ENCODE peak calls at places on chromosome 21, in five cellular contexts. L, Z, S, W and G are unnamed samples.

GRCh38 chr21:44065428-44065827 is 41.8 kb upstream of the PWP2 start:
- DNase-seq in W (no peak), S (no peak), L (no peak), Z (no peak), G (no peak)

GRCh38 chr21:18153063-18153462 is 91.6 kb upstream of the CHODL start:
- DNase-seq in W (no peak), Z (no peak), L (peak; percentile 5), S (no peak), G (no peak)

GRCh38 chr21:18443686-18444085 is 40.1 kb upstream of the TMPRSS15 start:
- DNase-seq in S (no peak), Z (no peak), W (no peak), L (no peak), G (no peak)

GRCh38 chr21:27346041-27346448 is 379.2 kb upstream of the ADAMTS5 start:
- DNase-seq in S (no peak), W (no peak), L (no peak), Z (no peak), G (no peak)

GRCh38 chr21:30831194-30831765 is 1.7 kb upstream of the KRTAP7-1 start:
- DNase-seq in Z (no peak), S (peak; percentile 2), W (no peak), L (peak; percentile 40), G (no peak)

GRCh38 chr21:36461918-36462486 is 17.9 kb downstream of the CLDN14 start:
- DNase-seq in W (no peak), L (no peak), S (no peak), Z (no peak), G (no peak)

GRCh38 chr21:44368711-44369446 is 15.5 kb downstream of the TRPM2 start:
- DNase-seq in W (no peak), L (no peak), Z (no peak), S (no peak), G (no peak)

GRCh38 chr21:36059823-36060158 is 535 bp downstream of the SETD4 start:
- DNase-seq in Z (peak; percentile 43), W (peak; percentile 17), L (peak; percentile 58), S (no peak), G (no peak)

GRCh38 chr21:23014021-23014420 is 2015.8 kb downstream of the NCAM2 start:
- DNase-seq in Z (no peak), S (no peak), W (no peak), L (no peak), G (no peak)

GRCh38 chr21:14880922-14881321 is 183.9 kb downstream of the NRIP1 start:
- DNase-seq in L (no peak), W (no peak), S (no peak), Z (no peak), G (no peak)

GRCh38 chr21:15252437-15252836 is 187.6 kb upstream of the NRIP1 start:
- DNase-seq in L (no peak), Z (no peak), W (no peak), S (no peak), G (no peak)

GRCh38 chr21:37249112-37249904 is 17.8 kb downstream of the VPS26C start:
- DNase-seq in W (no peak), L (no peak), Z (no peak), S (no peak), G (no peak)

GRCh38 chr21:28154121-28154520 is 838.6 kb downstream of the LTN1 start:
- DNase-seq in S (no peak), L (no peak), W (no peak), Z (no peak), G (no peak)

GRCh38 chr21:26280715-26281310 is 110.2 kb upstream of the APP start:
- DNase-seq in W (no peak), S (peak; percentile 9), Z (no peak), L (peak; percentile 87), G (no peak)

GRCh38 chr21:37337831-37338230 is 28.7 kb upstream of the DYRK1A start:
- DNase-seq in L (no peak), Z (no peak), W (no peak), S (no peak), G (no peak)

GRCh38 chr21:16910435-16911165 is 602.2 kb upstream of the CXADR start:
- DNase-seq in Z (no peak), L (no peak), W (no peak), S (no peak), G (no peak)

GRCh38 chr21:24224411-24224810 is 1382.9 kb downstream of the MRPL39 start:
- DNase-seq in L (no peak), S (no peak), W (no peak), Z (no peak), G (no peak)

GRCh38 chr21:23740463-23740862 is 1866.8 kb downstream of the MRPL39 start:
- DNase-seq in L (no peak), W (no peak), Z (no peak), S (no peak), G (no peak)

GRCh38 chr21:37358392-37358791 is 8.2 kb upstream of the DYRK1A start:
- DNase-seq in S (no peak), L (no peak), W (no peak), Z (no peak), G (no peak)

GRCh38 chr21:39843483-39843882 is 23.8 kb upstream of the PCP4 start:
- DNase-seq in L (no peak), S (no peak), W (no peak), Z (no peak), G (no peak)

GRCh38 chr21:32364387-32364786 is 28.4 kb downstream of the URB1 start:
- DNase-seq in L (no peak), Z (peak; percentile 37), W (no peak), S (no peak), G (no peak)

GRCh38 chr21:36613064-36613463 is 85.9 kb upstream of the SIM2 start:
- DNase-seq in L (no peak), S (no peak), W (no peak), Z (no peak), G (no peak)

GRCh38 chr21:10430007-10430406 is 91.4 kb upstream of the TPTE start:
- DNase-seq in W (no peak), L (no peak), S (no peak), Z (no peak), G (no peak)

GRCh38 chr21:25383545-25383944 is 223.7 kb downstream of the MRPL39 start:
- DNase-seq in S (no peak), Z (no peak), L (no peak), W (no peak), G (no peak)

GRCh38 chr21:16420086-16420724 is 690.4 kb downstream of the USP25 start:
- DNase-seq in W (no peak), S (no peak), L (peak; percentile 61), Z (no peak), G (no peak)

GRCh38 chr21:38293765-38294164 is 37.0 kb downstream of the KCNJ15 start:
- DNase-seq in W (no peak), L (no peak), Z (peak; percentile 15), S (no peak), G (no peak)

GRCh38 chr21:17925000-17925610 is 105.9 kb upstream of the C21orf91 start:
- DNase-seq in S (peak; percentile 72), W (no peak), Z (no peak), L (peak; percentile 71), G (no peak)

GRCh38 chr21:22319435-22319834 is 1321.2 kb downstream of the NCAM2 start:
- DNase-seq in W (no peak), L (no peak), Z (no peak), S (no peak), G (no peak)

GRCh38 chr21:32307706-32308105 is 9.1 kb downstream of the MRAP start:
- DNase-seq in Z (no peak), W (no peak), S (no peak), L (no peak), G (no peak)

GRCh38 chr21:35860181-35860869 is 200.0 kb downstream of the SETD4 start:
- DNase-seq in S (no peak), L (no peak), W (no peak), Z (no peak), G (no peak)

GRCh38 chr21:38334866-38335265 is 78.1 kb downstream of the KCNJ15 start:
- DNase-seq in L (no peak), S (no peak), W (no peak), Z (peak; percentile 18), G (no peak)

GRCh38 chr21:25080706-25081495 is 526.4 kb downstream of the MRPL39 start:
- DNase-seq in S (no peak), Z (no peak), W (no peak), L (no peak), G (no peak)

GRCh38 chr21:39319814-39320332 is 6.4 kb upstream of the BRWD1 start:
- DNase-seq in L (no peak), S (no peak), Z (no peak), W (no peak), G (no peak)

GRCh38 chr21:42466700-42467612 is 29.1 kb downstream of the RSPH1 start:
- DNase-seq in L (no peak), S (no peak), W (no peak), Z (no peak), G (no peak)
- TF ChIP-seq CTCF in L (peak; percentile 52), S (peak; percentile 17), W (no peak), Z (peak; percentile 17), G (no peak)

GRCh38 chr21:45522381-45522780 is 19.9 kb downstream of the SLC19A1 start:
- DNase-seq in L (no peak), Z (no peak), S (no peak), W (no peak), G (no peak)
- TF ChIP-seq CTCF in L (no peak), Z (no peak), S (no peak), W (no peak), G (no peak)

GRCh38 chr21:42302292-42302650 is 12.9 kb downstream of the TFF3 start:
- DNase-seq in S (no peak), W (no peak), L (peak; percentile 47), Z (no peak), G (no peak)

GRCh38 chr21:42301371-42302291 is 13.6 kb downstream of the TFF3 start:
- DNase-seq in L (no peak), S (no peak), Z (no peak), W (no peak), G (no peak)

GRCh38 chr21:42300045-42300583 is 15.1 kb downstream of the TFF3 start:
- DNase-seq in S (no peak), Z (no peak), W (no peak), L (no peak), G (no peak)

GRCh38 chr21:42299324-42300044 is 15.7 kb downstream of the TFF3 start:
- DNase-seq in S (no peak), L (no peak), W (no peak), Z (no peak), G (no peak)

DNA sequence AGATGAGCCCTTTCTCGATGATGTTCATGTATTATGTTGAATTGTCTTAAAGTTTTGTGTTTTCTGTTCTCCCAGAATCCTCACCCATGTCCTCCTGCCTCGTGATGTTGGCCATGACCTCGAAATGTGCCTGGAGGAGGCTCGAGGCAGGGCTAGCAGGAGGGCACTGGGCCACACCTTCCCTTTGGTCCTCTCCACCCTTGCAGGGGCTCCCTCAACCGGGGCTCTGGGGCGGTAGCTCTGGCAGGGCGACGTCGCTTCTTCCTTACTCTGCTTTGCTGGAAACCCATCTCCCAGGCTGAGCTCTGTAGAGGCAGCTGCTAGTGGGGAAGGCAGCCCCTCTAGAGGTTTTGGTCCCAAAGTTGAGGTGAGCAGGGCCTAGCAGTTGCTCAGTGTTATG is 14.3 kb downstream of the TFF3 start:
- DNase-seq in Z (no peak), W (no peak), L (no peak), S (no peak), G (no peak)
- TF ChIP-seq CTCF in Z (no peak), W (no peak), L (no peak), S (no peak), G (no peak)

DNA sequence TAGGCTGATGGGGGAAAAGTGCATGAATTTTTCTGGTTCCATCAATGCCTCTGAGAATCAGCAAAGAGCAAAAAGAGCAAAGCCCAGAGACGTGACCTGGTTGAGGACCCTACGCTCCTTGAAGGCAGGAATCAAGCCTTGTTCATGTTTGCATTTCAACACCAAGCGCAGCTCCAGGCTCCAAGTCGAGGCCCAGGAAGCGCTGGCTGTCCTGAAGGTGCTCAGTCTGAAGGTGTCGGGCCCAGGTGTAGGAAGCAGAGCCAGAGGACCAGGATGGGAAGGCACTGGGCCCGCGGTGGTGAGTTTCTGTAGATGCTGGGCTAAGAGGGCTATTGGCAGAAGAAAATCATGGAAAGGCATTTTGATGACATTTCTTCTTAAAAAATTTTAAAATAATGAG is 25.6 kb upstream of the KCNE2 start:
- DNase-seq in Z (no peak), S (no peak), W (no peak), L (no peak), G (no peak)
- TF ChIP-seq CTCF in Z (no peak), S (no peak), W (no peak), L (no peak), G (no peak)